ENCODE peak calls at places on chromosomes 12 and 14, in nine cellular contexts. F is kidney tubule cell; Q is NCI-H1105 treated with DMSO at 0.1 percent for 48 hours; M is Right ventricle myocardium superior; W is ELR; H is activated CD4-positive, alpha-beta T cell treated with anti-CD3 and anti-CD28 coated beads, Interleukin-2, amount 50 U/mL, for 1 hour; N is activated naive CD4-positive, alpha-beta T cell treated with anti-CD3 and anti-CD28 coated beads, Interleukin-2, amount 50 U/mL, for 72 hours; E is stromal cell of bone marrow; D is vagina. G is an unnamed sample.

GRCh38 chr12:105355752-105356151 is 25.3 kb downstream of the C12orf75 start:
- DNase-seq in W (peak; percentile 73), H (no peak), F (peak; percentile 68), Q (no peak), E (no peak), M (no peak), D (no peak), N (no peak), G (peak; percentile 47)

GRCh38 chr12:16668198-16668597 is 62.2 kb upstream of the LMO3 start:
- DNase-seq in W (no peak), E (no peak), F (no peak), N (no peak), D (no peak), Q (no peak), M (no peak), H (no peak), G (no peak)

GRCh38 chr12:50246873-50247612 is 36.3 kb downstream of the LIMA1 start:
- DNase-seq in D (no peak), W (peak; percentile 98), Q (no peak), N (peak; percentile 65), F (peak; percentile 100), M (peak; percentile 67), H (no peak), E (peak; percentile 99), G (peak; percentile 95)

GRCh38 chr14:106883218-106883692 is 1356.9 kb downstream of the TMEM121 start:
- DNase-seq in W (peak; percentile 18), M (no peak), E (no peak), D (no peak), F (no peak), N (peak; percentile 84), Q (no peak), H (no peak), G (no peak)

GRCh38 chr12:95279835-95280234 is 62.2 kb downstream of the VEZT start:
- DNase-seq in E (no peak), H (no peak), W (no peak), D (no peak), M (no peak), F (no peak), N (no peak), Q (no peak), G (no peak)

GRCh38 chr12:6771091-6771495 is 1.2 kb upstream of the LAG3 start:
- DNase-seq in Q (no peak), W (no peak), F (no peak), E (no peak), M (no peak), D (no peak), N (no peak), H (no peak), G (no peak)

GRCh38 chr14:64082837-64083236 is 211.3 kb downstream of the ESR2 start:
- DNase-seq in E (no peak), H (no peak), M (no peak), Q (no peak), F (no peak), W (no peak), N (no peak), D (no peak), G (peak; percentile 50)

GRCh38 chr14:75229923-75230792 is 48.5 kb upstream of the FOS start:
- DNase-seq in F (peak; percentile 96), D (no peak), H (peak; percentile 30), E (no peak), Q (peak; percentile 2), M (peak; percentile 79), N (peak; percentile 65), W (peak; percentile 71), G (peak; percentile 98)

GRCh38 chr12:1917172-1918070 is 1.0 kb downstream of the CACNA2D4 start:
- DNase-seq in Q (no peak), W (no peak), M (no peak), N (peak; percentile 40), D (peak; percentile 67), E (no peak), F (no peak), H (no peak), G (no peak)

GRCh38 chr14:52069617-52070431 is 965 bp upstream of the NID2 start:
- DNase-seq in E (no peak), Q (no peak), W (peak; percentile 71), D (no peak), M (peak; percentile 65), N (no peak), H (no peak), F (no peak), G (no peak)

GRCh38 chr12:69052613-69053408 is 119.8 kb upstream of the CPM start:
- DNase-seq in E (peak; percentile 79), M (no peak), N (peak; percentile 69), W (peak; percentile 91), Q (no peak), H (no peak), D (no peak), F (peak; percentile 97), G (peak; percentile 67)

GRCh38 chr14:64126548-64126947 is 167.6 kb downstream of the ESR2 start:
- DNase-seq in H (no peak), N (no peak), W (no peak), M (no peak), F (no peak), Q (no peak), D (no peak), E (no peak), G (no peak)

GRCh38 chr12:56128669-56129209 is 672 bp downstream of the ESYT1 start:
- DNase-seq in Q (no peak), W (peak; percentile 54), D (no peak), H (no peak), N (no peak), F (no peak), E (no peak), M (no peak), G (peak; percentile 47)

GRCh38 chr14:21070610-21071224 is 613 bp downstream of the ARHGEF40 start:
- DNase-seq in Q (peak; percentile 56), H (no peak), F (peak; percentile 65), W (peak; percentile 50), E (no peak), N (no peak), D (no peak), M (peak; percentile 70), G (peak; percentile 11)

GRCh38 chr14:79325071-79325470 is 886.2 kb downstream of the DIO2 start:
- DNase-seq in E (no peak), F (no peak), N (no peak), M (no peak), H (no peak), D (no peak), Q (peak; percentile 26), W (no peak), G (no peak)

GRCh38 chr12:90390947-90391346 is 564.0 kb downstream of the CCER1 start:
- DNase-seq in M (no peak), W (no peak), E (peak; percentile 3), H (no peak), D (no peak), F (peak; percentile 13), Q (no peak), N (no peak), G (peak; percentile 28)

GRCh38 chr12:27592548-27592947 is 68.5 kb downstream of the PPFIBP1 start:
- DNase-seq in F (peak; percentile 87), W (peak; percentile 60), N (no peak), D (no peak), E (peak; percentile 67), M (peak; percentile 50), Q (no peak), H (no peak), G (peak; percentile 95)

GRCh38 chr12:43143278-43143677 is 408.7 kb downstream of the ADAMTS20 start:
- DNase-seq in F (no peak), D (no peak), H (no peak), Q (no peak), E (no peak), W (no peak), M (no peak), N (no peak), G (no peak)

GRCh38 chr14:77260631-77261030 is 10.4 kb downstream of the NGB start:
- DNase-seq in Q (no peak), N (no peak), D (no peak), H (no peak), E (no peak), W (no peak), M (no peak), F (no peak), G (no peak)

GRCh38 chr12:76878045-76878898 is 547 bp downstream of the CSRP2 start:
- DNase-seq in E (no peak), F (peak; percentile 43), M (peak; percentile 41), H (peak; percentile 2), D (no peak), N (no peak), W (peak; percentile 58), Q (peak; percentile 25), G (peak; percentile 61)

GRCh38 chr12:53217930-53218307 is 10.9 kb upstream of the ITGB7 start:
- DNase-seq in W (no peak), N (no peak), D (no peak), H (no peak), F (no peak), M (peak; percentile 39), Q (no peak), E (no peak), G (peak; percentile 37)